ENCODE peak calls at places on chromosome 15, in six cellular contexts. E, I, B, O, J and Y are unnamed samples.

GRCh38 chr15:70156781-70157261 is 59.1 kb upstream of the TLE3 start:
- DNase-seq in E (peak), I (no peak), O (no peak), B (no peak), J (no peak), Y (peak)

GRCh38 chr15:79283252-79284048 is 928 bp downstream of the ANKRD34C start:
- DNase-seq in J (peak), B (peak), I (peak), E (peak), O (no peak), Y (peak)

GRCh38 chr15:65916664-65917406 is 47.5 kb downstream of the RAB11A start:
- DNase-seq in B (peak), E (peak), O (peak), I (peak), J (peak), Y (peak)

GRCh38 chr15:26891448-26891881 is 24.6 kb downstream of the GABRA5 start:
- DNase-seq in J (no peak), B (peak), O (peak), I (peak), E (peak), Y (peak)

GRCh38 chr15:58587481-58587880 is 155.7 kb downstream of the LIPC start:
- DNase-seq in O (no peak), B (no peak), J (no peak), E (peak), I (no peak), Y (no peak)

GRCh38 chr15:53843869-53844569 is 84.6 kb upstream of the WDR72 start:
- DNase-seq in O (no peak), J (no peak), I (no peak), E (no peak), B (no peak), Y (no peak)

GRCh38 chr15:70375006-70375409 is 277.3 kb upstream of the TLE3 start:
- DNase-seq in B (no peak), J (peak), O (no peak), I (no peak), E (no peak), Y (no peak)

GRCh38 chr15:63236272-63236671 is 41.1 kb upstream of the APH1B start:
- DNase-seq in O (no peak), E (peak), J (no peak), I (no peak), B (no peak), Y (no peak)

GRCh38 chr15:70351391-70351790 is 253.7 kb upstream of the TLE3 start:
- DNase-seq in E (no peak), I (no peak), J (no peak), O (no peak), B (no peak), Y (no peak)

GRCh38 chr15:57916695-57917094 is 148.8 kb downstream of the ALDH1A2 start:
- DNase-seq in I (no peak), B (no peak), O (no peak), E (no peak), J (no peak), Y (no peak)

GRCh38 chr15:39429898-39430357 is 151.0 kb upstream of the THBS1 start:
- DNase-seq in J (no peak), E (peak), O (no peak), B (no peak), I (no peak), Y (peak)

GRCh38 chr15:56931674-56932507 is 13.4 kb downstream of the TCF12 start:
- DNase-seq in E (no peak), O (no peak), I (no peak), B (no peak), J (no peak), Y (no peak)

GRCh38 chr15:37057831-37058230 is 42.5 kb downstream of the MEIS2 start:
- DNase-seq in I (no peak), J (no peak), O (no peak), E (no peak), B (peak), Y (no peak)

GRCh38 chr15:26461847-26462608 is 310.8 kb downstream of the GABRB3 start:
- DNase-seq in J (no peak), O (no peak), I (no peak), E (no peak), B (no peak), Y (no peak)

GRCh38 chr15:67066041-67067021 is 929 bp downstream of the SMAD3 start:
- DNase-seq in I (peak), J (no peak), B (peak), O (no peak), E (peak), Y (no peak)

GRCh38 chr15:49044761-49045571 is 1.3 kb downstream of the SECISBP2L start:
- DNase-seq in E (peak), B (no peak), J (no peak), O (no peak), I (peak), Y (no peak)

GRCh38 chr15:63402498-63403253 is 21.0 kb upstream of the CA12 start:
- DNase-seq in J (no peak), O (no peak), I (peak), E (peak), B (peak), Y (peak)

GRCh38 chr15:67120839-67121540 is 55.6 kb downstream of the SMAD3 start:
- DNase-seq in O (no peak), I (no peak), E (peak), B (no peak), J (peak), Y (peak)

GRCh38 chr15:98906712-98907083 is 100.9 kb downstream of the PGPEP1L start:
- DNase-seq in E (peak), O (no peak), I (no peak), B (no peak), J (no peak), Y (peak)

GRCh38 chr15:41605566-41605965 is 46.6 kb downstream of the TYRO3 start:
- DNase-seq in B (no peak), E (no peak), J (peak), O (no peak), I (peak), Y (no peak)

GRCh38 chr15:37262922-37263608 is 162.7 kb upstream of the MEIS2 start:
- DNase-seq in B (no peak), J (no peak), I (no peak), E (no peak), O (no peak), Y (no peak)

GRCh38 chr15:97875513-97876285 is 84.8 kb upstream of the ARRDC4 start:
- DNase-seq in E (no peak), B (no peak), O (no peak), I (no peak), J (peak), Y (no peak)

GRCh38 chr15:99424978-99425665 is 140.7 kb upstream of the MEF2A start:
- DNase-seq in I (peak), J (peak), B (no peak), E (peak), O (no peak), Y (peak)

GRCh38 chr15:98083203-98083910 is 122.9 kb downstream of the ARRDC4 start:
- DNase-seq in B (no peak), O (no peak), E (no peak), I (peak), J (no peak), Y (no peak)

GRCh38 chr15:72994778-72995177 is 57.5 kb upstream of the NEO1 start:
- DNase-seq in I (no peak), B (no peak), E (no peak), J (no peak), O (no peak), Y (no peak)

GRCh38 chr15:26325495-26325894 is 447.4 kb downstream of the GABRB3 start:
- DNase-seq in J (no peak), I (peak), E (no peak), O (peak), B (no peak), Y (no peak)

GRCh38 chr15:25481208-25481862 is 42.5 kb upstream of the UBE3A start:
- DNase-seq in O (peak), J (no peak), I (peak), E (no peak), B (peak), Y (no peak)

GRCh38 chr15:100880139-100880896 is 687 bp downstream of the ALDH1A3 start:
- DNase-seq in B (no peak), O (no peak), J (no peak), I (peak), E (no peak), Y (peak)

GRCh38 chr15:63517614-63518013 is 13.2 kb downstream of the USP3 start:
- DNase-seq in E (no peak), I (peak), B (no peak), J (no peak), O (no peak), Y (no peak)

GRCh38 chr15:59950603-59951388 is 53.3 kb upstream of the FOXB1 start:
- DNase-seq in B (no peak), O (no peak), J (no peak), I (no peak), E (no peak), Y (no peak)
- H2BK5ac ChIP-seq in B (no peak), O (no peak), J (no peak), I (no peak), E (no peak), Y (no peak)

GRCh38 chr15:89818287-89818686 is 3.6 kb upstream of the ANPEP start:
- DNase-seq in J (no peak), I (no peak), O (no peak), B (no peak), E (no peak), Y (no peak)
- H3K4me3 ChIP-seq in J (no peak), I (no peak), O (no peak), B (no peak), E (no peak), Y (no peak)

DNA sequence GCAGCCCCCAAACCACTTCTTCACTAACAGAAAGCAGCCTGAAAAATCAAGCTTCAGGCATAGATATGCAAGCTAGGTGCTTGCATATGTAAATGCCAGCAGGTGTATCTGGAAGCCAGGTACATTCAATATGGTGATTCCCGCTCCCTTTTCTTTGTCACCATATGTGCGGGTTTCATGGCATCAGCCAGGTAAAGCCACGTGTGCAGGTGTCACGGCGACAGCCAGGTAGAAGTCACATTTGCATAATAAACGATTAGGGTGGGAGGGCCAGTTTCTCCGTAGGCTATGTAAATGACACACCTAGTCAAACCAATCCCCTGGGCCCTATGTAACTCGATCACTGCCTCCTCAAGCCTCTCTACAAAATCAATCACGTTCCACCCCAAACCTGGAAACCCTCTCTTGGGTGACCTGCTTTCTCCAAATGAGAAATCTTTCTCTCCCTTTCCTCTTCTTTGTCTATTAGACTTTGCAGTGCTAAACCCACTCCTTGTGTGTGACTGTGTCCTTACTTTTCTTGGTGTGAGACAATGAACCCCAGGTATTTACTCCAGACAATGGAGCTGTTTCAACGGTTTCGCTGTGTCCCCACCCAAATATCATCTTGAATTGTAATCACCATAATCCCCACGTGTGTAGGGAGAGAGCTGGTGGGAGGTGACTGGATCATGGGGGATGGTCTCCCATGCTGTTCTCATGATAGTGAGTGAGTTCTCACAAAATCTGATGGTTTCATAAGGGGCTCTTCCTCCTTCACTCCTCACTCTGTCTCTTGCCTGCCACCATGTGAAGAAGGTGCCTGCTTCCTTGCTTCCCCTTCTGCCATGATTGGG is 44.6 kb downstream of the ONECUT1 start:
- DNase-seq in I (peak), E (no peak), J (no peak), O (peak), B (no peak), Y (no peak)
- H2BK5ac ChIP-seq in I (peak), E (no peak), J (no peak), O (peak), B (no peak), Y (no peak)

DNA sequence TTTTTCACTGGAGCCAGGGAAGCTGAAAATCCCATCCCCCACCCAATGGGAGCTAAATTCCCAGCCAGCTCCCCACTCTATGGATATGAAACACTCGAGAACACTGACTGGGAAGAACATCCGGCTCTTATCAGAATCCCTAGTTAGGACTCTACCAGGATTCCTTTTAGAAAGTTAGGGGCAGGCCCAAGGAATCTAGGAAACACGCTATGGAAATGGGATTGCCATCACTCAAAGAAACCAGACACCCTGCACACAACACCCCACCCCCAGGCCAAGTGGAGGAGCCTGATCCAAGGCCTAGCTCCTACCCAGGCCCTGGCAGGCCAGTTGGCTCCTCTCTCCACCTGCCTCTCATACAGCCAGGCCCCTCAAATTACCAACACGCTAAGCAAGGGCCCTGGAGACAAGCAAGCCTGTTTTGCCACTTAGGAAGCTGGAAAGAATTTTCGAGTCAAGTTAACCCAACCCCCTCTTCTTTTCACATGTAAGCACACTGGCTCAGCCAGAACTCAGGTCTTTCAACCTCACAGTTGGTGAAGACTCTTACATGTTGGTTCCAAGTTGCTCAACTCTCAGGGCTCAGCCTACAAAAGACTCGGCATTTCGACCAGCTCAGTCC is 75.5 kb downstream of the RBPMS2 start:
- DNase-seq in E (peak), O (peak), B (no peak), J (peak), I (peak), Y (peak)
- H3K4me3 ChIP-seq in E (no peak), O (peak), B (peak), J (no peak), I (no peak), Y (peak)

GRCh38 chr15:92899910-92900711 is at the start of gene CHD2:
- DNase-seq in O (peak), J (peak), E (peak), B (peak), I (peak), Y (peak)
- H2BK5ac ChIP-seq in O (peak), J (peak), E (peak), B (peak), I (peak), Y (peak)

GRCh38 chr15:74201656-74202420 is 749 bp downstream of the STRA6 start:
- DNase-seq in O (no peak), J (no peak), B (no peak), E (no peak), I (no peak), Y (peak)
- H3K4me3 ChIP-seq in O (peak), J (no peak), B (no peak), E (no peak), I (no peak), Y (no peak)

DNA sequence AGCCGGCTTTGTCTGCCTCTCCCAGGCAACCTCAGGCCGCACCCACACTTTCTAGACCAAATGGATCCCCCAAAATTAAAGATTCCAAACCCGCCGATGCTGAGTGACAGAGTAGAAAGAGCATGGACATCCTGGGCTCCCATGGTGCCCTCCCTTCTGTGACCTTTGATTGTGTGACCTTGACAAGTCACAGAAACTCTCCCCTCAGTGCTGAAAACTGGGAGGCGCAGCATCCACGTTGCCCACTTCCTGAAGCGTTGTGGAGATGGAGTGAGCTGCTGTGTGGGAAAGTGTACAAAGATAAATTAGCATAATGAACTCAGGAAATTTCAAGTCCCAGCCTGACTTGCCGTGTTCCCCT is 74.4 kb upstream of the MFGE8 start:
- DNase-seq in E (no peak), B (no peak), J (no peak), I (no peak), O (no peak), Y (no peak)
- H2BK5ac ChIP-seq in E (peak), B (peak), J (peak), I (peak), O (peak), Y (no peak)

GRCh38 chr15:29675791-29676301 is 146.4 kb downstream of the TJP1 start:
- DNase-seq in O (no peak), J (no peak), I (peak), E (no peak), B (no peak), Y (no peak)
- H3K4me3 ChIP-seq in O (peak), J (peak), I (peak), E (no peak), B (peak), Y (peak)

DNA sequence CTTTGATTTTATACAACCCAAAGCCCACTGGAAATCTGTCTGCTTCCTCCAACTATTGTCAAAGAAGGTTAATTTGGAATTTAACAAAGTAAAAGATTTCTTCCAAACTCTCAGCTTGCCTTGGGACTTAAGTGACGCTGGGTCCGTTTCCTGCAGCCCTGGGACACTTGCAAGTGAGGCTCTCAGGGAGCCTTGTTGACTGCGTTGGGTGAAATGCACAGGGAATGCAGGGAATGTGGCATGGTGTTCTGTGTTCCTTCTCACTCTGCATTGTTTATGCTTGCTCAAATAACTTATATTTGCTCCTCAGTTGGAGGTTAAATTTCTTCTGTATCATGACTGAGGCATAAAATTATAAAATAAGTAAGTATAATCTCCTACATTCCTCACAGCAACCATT is 60.9 kb upstream of the TJP1 start:
- DNase-seq in B (peak), E (peak), O (no peak), J (no peak), I (peak), Y (peak)
- H2BK5ac ChIP-seq in B (no peak), E (peak), O (no peak), J (no peak), I (no peak), Y (no peak)